ENCODE peak calls at places on chromosomes 4 and X, in ten cellular contexts. One of them, this sample, is unnamed.

GRCh38 chrX:87468941-87469340 is 48.7 kb upstream of the KLHL4 start:
- DNase-seq in transverse colon: no peak
- DNase-seq in Caco-2: no peak
- DNase-seq in A549: no peak
- DNase-seq in mammary epithelial cell: no peak
- DNase-seq in left lung: no peak
- DNase-seq in MM.1S: no peak
- DNase-seq in IMR-90: no peak
- DNase-seq in tibial nerve: no peak
- DNase-seq in gastrocnemius medialis: no peak
- DNase-seq in this sample: no peak

GRCh38 chr4:153497988-153498967 is 32.1 kb downstream of the TMEM131L start:
- DNase-seq in transverse colon: no peak
- DNase-seq in MM.1S: no peak
- DNase-seq in IMR-90: peak; percentile 86
- DNase-seq in Caco-2: no peak
- DNase-seq in mammary epithelial cell: no peak
- DNase-seq in tibial nerve: no peak
- DNase-seq in A549: no peak
- DNase-seq in left lung: no peak
- DNase-seq in gastrocnemius medialis: no peak
- DNase-seq in this sample: no peak

GRCh38 chr4:98963538-98964433 is 31.7 kb upstream of the METAP1 start:
- DNase-seq in mammary epithelial cell: peak; percentile 88
- DNase-seq in transverse colon: no peak
- DNase-seq in left lung: no peak
- DNase-seq in MM.1S: no peak
- DNase-seq in gastrocnemius medialis: no peak
- DNase-seq in A549: no peak
- DNase-seq in IMR-90: no peak
- DNase-seq in Caco-2: no peak
- DNase-seq in tibial nerve: no peak
- DNase-seq in this sample: no peak

GRCh38 chr4:83639849-83640493 is 104.1 kb downstream of the GPAT3 start:
- DNase-seq in A549: peak; percentile 46
- DNase-seq in MM.1S: peak; percentile 69
- DNase-seq in IMR-90: peak; percentile 80
- DNase-seq in mammary epithelial cell: peak; percentile 64
- DNase-seq in transverse colon: peak; percentile 53
- DNase-seq in gastrocnemius medialis: peak; percentile 23
- DNase-seq in left lung: no peak
- DNase-seq in Caco-2: peak; percentile 53
- DNase-seq in tibial nerve: peak; percentile 91
- DNase-seq in this sample: peak; percentile 49

GRCh38 chrX:44428989-44429627 is 85.6 kb upstream of the EFHC2 start:
- DNase-seq in transverse colon: no peak
- DNase-seq in tibial nerve: no peak
- DNase-seq in gastrocnemius medialis: no peak
- DNase-seq in Caco-2: peak; percentile 43
- DNase-seq in IMR-90: no peak
- DNase-seq in A549: peak; percentile 23
- DNase-seq in MM.1S: no peak
- DNase-seq in mammary epithelial cell: peak; percentile 14
- DNase-seq in left lung: no peak
- DNase-seq in this sample: no peak

GRCh38 chr4:23441670-23442069 is 448.2 kb downstream of the PPARGC1A start:
- DNase-seq in mammary epithelial cell: no peak
- DNase-seq in gastrocnemius medialis: no peak
- DNase-seq in transverse colon: no peak
- DNase-seq in IMR-90: no peak
- DNase-seq in tibial nerve: no peak
- DNase-seq in MM.1S: no peak
- DNase-seq in A549: no peak
- DNase-seq in Caco-2: no peak
- DNase-seq in left lung: no peak
- DNase-seq in this sample: no peak

GRCh38 chrX:24619647-24620046 is 27.5 kb downstream of the PCYT1B start:
- DNase-seq in tibial nerve: peak; percentile 4
- DNase-seq in MM.1S: no peak
- DNase-seq in Caco-2: no peak
- DNase-seq in mammary epithelial cell: peak; percentile 54
- DNase-seq in IMR-90: peak; percentile 38
- DNase-seq in A549: no peak
- DNase-seq in left lung: no peak
- DNase-seq in gastrocnemius medialis: no peak
- DNase-seq in transverse colon: no peak
- DNase-seq in this sample: peak; percentile 51

GRCh38 chr4:7944568-7945220 is 5.0 kb upstream of the AFAP1 start:
- DNase-seq in Caco-2: no peak
- DNase-seq in IMR-90: peak; percentile 54
- DNase-seq in left lung: no peak
- DNase-seq in tibial nerve: no peak
- DNase-seq in mammary epithelial cell: no peak
- DNase-seq in transverse colon: no peak
- DNase-seq in MM.1S: no peak
- DNase-seq in A549: no peak
- DNase-seq in gastrocnemius medialis: no peak
- DNase-seq in this sample: no peak

GRCh38 chr4:144565558-144566195 is 80.3 kb upstream of the HHIP start:
- DNase-seq in transverse colon: no peak
- DNase-seq in MM.1S: no peak
- DNase-seq in left lung: no peak
- DNase-seq in mammary epithelial cell: no peak
- DNase-seq in gastrocnemius medialis: no peak
- DNase-seq in IMR-90: peak; percentile 76
- DNase-seq in Caco-2: no peak
- DNase-seq in tibial nerve: no peak
- DNase-seq in A549: no peak
- DNase-seq in this sample: no peak

GRCh38 chr4:144557404-144557803 is 88.6 kb upstream of the HHIP start:
- DNase-seq in mammary epithelial cell: no peak
- DNase-seq in MM.1S: no peak
- DNase-seq in left lung: no peak
- DNase-seq in transverse colon: no peak
- DNase-seq in tibial nerve: no peak
- DNase-seq in IMR-90: peak; percentile 16
- DNase-seq in Caco-2: no peak
- DNase-seq in gastrocnemius medialis: no peak
- DNase-seq in A549: no peak
- DNase-seq in this sample: no peak

GRCh38 chr4:144564358-144564757 is 81.6 kb upstream of the HHIP start:
- DNase-seq in A549: no peak
- DNase-seq in mammary epithelial cell: no peak
- DNase-seq in transverse colon: no peak
- DNase-seq in tibial nerve: no peak
- DNase-seq in MM.1S: no peak
- DNase-seq in Caco-2: no peak
- DNase-seq in left lung: no peak
- DNase-seq in gastrocnemius medialis: no peak
- DNase-seq in IMR-90: no peak
- DNase-seq in this sample: no peak

GRCh38 chr4:144556636-144557035 is 89.3 kb upstream of the HHIP start:
- DNase-seq in MM.1S: no peak
- DNase-seq in left lung: no peak
- DNase-seq in transverse colon: no peak
- DNase-seq in Caco-2: no peak
- DNase-seq in A549: no peak
- DNase-seq in IMR-90: no peak
- DNase-seq in tibial nerve: no peak
- DNase-seq in mammary epithelial cell: no peak
- DNase-seq in gastrocnemius medialis: no peak
- DNase-seq in this sample: no peak

DNA sequence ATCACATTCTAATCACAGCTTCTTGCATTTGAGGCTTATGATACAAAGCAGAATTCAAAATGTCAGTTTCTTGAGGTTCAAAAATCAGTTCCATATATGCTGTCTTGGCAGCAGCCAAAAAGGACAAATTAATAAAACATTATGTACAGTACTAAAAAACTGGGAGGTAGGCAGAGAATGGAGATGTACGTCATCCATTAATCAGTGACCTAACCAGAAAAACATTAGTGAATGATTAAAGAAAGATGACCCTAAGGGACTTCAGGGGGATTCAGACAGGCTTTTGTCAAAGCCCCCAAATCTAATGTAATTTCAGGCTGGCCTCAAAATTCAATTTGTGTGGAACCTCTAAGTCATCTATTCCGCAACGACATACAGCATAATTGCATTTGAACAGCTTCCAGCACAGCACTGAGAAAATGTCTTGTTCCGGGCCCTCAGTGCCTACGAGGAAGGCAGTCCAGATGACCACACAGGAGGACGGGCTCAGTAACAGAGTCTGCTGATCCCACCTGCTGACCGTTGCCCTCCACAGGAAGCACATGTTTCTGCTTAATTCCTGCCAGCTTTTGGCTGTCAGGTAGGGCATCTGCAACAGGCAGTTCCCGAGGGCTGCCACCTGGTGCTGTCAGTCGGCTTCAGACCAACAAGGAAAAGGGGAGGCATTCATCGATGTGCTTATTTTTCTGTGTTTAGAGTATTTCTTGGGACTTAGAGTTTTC is 83.8 kb upstream of the HHIP start:
- DNase-seq in Caco-2: no peak
- DNase-seq in IMR-90: no peak
- DNase-seq in mammary epithelial cell: no peak
- DNase-seq in left lung: no peak
- DNase-seq in tibial nerve: no peak
- DNase-seq in gastrocnemius medialis: no peak
- DNase-seq in MM.1S: no peak
- DNase-seq in A549: no peak
- DNase-seq in transverse colon: no peak
- DNase-seq in this sample: no peak
- TF ChIP-seq CTCF in Caco-2: no peak
- TF ChIP-seq CTCF in IMR-90: no peak
- TF ChIP-seq CTCF in mammary epithelial cell: peak; percentile 16
- TF ChIP-seq CTCF in left lung: no peak
- TF ChIP-seq CTCF in tibial nerve: no peak
- TF ChIP-seq CTCF in gastrocnemius medialis: no peak
- TF ChIP-seq CTCF in MM.1S: no peak
- TF ChIP-seq CTCF in A549: no peak
- TF ChIP-seq CTCF in transverse colon: no peak
- TF ChIP-seq CTCF in this sample: no peak

GRCh38 chr4:148061795-148062194 is 329.9 kb downstream of the ARHGAP10 start:
- DNase-seq in gastrocnemius medialis: no peak
- DNase-seq in mammary epithelial cell: no peak
- DNase-seq in tibial nerve: no peak
- DNase-seq in Caco-2: no peak
- DNase-seq in MM.1S: no peak
- DNase-seq in A549: no peak
- DNase-seq in left lung: no peak
- DNase-seq in IMR-90: no peak
- DNase-seq in transverse colon: no peak
- DNase-seq in this sample: no peak
- H3K4me1 ChIP-seq in gastrocnemius medialis: peaks cover 66% of the 10 kb centered on the region
- H3K4me1 ChIP-seq in mammary epithelial cell: peaks cover under 1% of the 10 kb centered on the region
- H3K4me1 ChIP-seq in tibial nerve: no peaks in the 10 kb centered on the region
- H3K4me1 ChIP-seq in Caco-2: no peaks in the 10 kb centered on the region
- H3K4me1 ChIP-seq in MM.1S: peaks cover 4% of the 10 kb centered on the region
- H3K4me1 ChIP-seq in A549: no peaks in the 10 kb centered on the region
- H3K4me1 ChIP-seq in left lung: peaks cover 5% of the 10 kb centered on the region
- H3K4me1 ChIP-seq in IMR-90: peaks cover 4% of the 10 kb centered on the region
- H3K4me1 ChIP-seq in transverse colon: peaks cover 6% of the 10 kb centered on the region
- H3K4me1 ChIP-seq in this sample: no peaks in the 10 kb centered on the region

GRCh38 chr4:66045913-66046312 is 375.6 kb upstream of the EPHA5 start:
- DNase-seq in A549: no peak
- DNase-seq in IMR-90: no peak
- DNase-seq in gastrocnemius medialis: no peak
- DNase-seq in Caco-2: no peak
- DNase-seq in transverse colon: no peak
- DNase-seq in tibial nerve: no peak
- DNase-seq in MM.1S: no peak
- DNase-seq in left lung: no peak
- DNase-seq in mammary epithelial cell: no peak
- DNase-seq in this sample: no peak
- TF ChIP-seq CTCF in A549: no peak
- TF ChIP-seq CTCF in IMR-90: no peak
- TF ChIP-seq CTCF in gastrocnemius medialis: no peak
- TF ChIP-seq CTCF in Caco-2: no peak
- TF ChIP-seq CTCF in transverse colon: no peak
- TF ChIP-seq CTCF in tibial nerve: no peak
- TF ChIP-seq CTCF in MM.1S: no peak
- TF ChIP-seq CTCF in left lung: no peak
- TF ChIP-seq CTCF in mammary epithelial cell: no peak
- TF ChIP-seq CTCF in this sample: no peak

GRCh38 chrX:118727686-118728339 is 407 bp downstream of the IL13RA1 start:
- DNase-seq in gastrocnemius medialis: no peak
- DNase-seq in tibial nerve: no peak
- DNase-seq in Caco-2: peak; percentile 54
- DNase-seq in mammary epithelial cell: peak; percentile 18
- DNase-seq in MM.1S: no peak
- DNase-seq in transverse colon: peak; percentile 46
- DNase-seq in IMR-90: peak; percentile 10
- DNase-seq in A549: no peak
- DNase-seq in left lung: peak; percentile 84
- DNase-seq in this sample: peak; percentile 54

GRCh38 chrX:118730500-118731247 is 3.3 kb downstream of the IL13RA1 start:
- DNase-seq in transverse colon: no peak
- DNase-seq in Caco-2: no peak
- DNase-seq in A549: no peak
- DNase-seq in left lung: no peak
- DNase-seq in IMR-90: peak; percentile 85
- DNase-seq in mammary epithelial cell: peak; percentile 58
- DNase-seq in MM.1S: no peak
- DNase-seq in gastrocnemius medialis: no peak
- DNase-seq in tibial nerve: no peak
- DNase-seq in this sample: no peak

GRCh38 chrX:118724775-118725174 is 2.6 kb upstream of the IL13RA1 start:
- DNase-seq in IMR-90: peak; percentile 56
- DNase-seq in left lung: no peak
- DNase-seq in A549: peak; percentile 15
- DNase-seq in gastrocnemius medialis: no peak
- DNase-seq in tibial nerve: no peak
- DNase-seq in transverse colon: no peak
- DNase-seq in MM.1S: no peak
- DNase-seq in Caco-2: no peak
- DNase-seq in mammary epithelial cell: no peak
- DNase-seq in this sample: no peak

GRCh38 chrX:118726887-118727685 is at the start of gene IL13RA1:
- DNase-seq in left lung: peak; percentile 93
- DNase-seq in gastrocnemius medialis: peak; percentile 46
- DNase-seq in mammary epithelial cell: peak; percentile 84
- DNase-seq in Caco-2: peak; percentile 82
- DNase-seq in A549: peak; percentile 74
- DNase-seq in transverse colon: peak; percentile 85
- DNase-seq in tibial nerve: peak; percentile 58
- DNase-seq in IMR-90: peak; percentile 76
- DNase-seq in MM.1S: peak; percentile 55
- DNase-seq in this sample: peak; percentile 88

GRCh38 chrX:118729043-118729652 is 1.7 kb downstream of the IL13RA1 start:
- DNase-seq in gastrocnemius medialis: no peak
- DNase-seq in transverse colon: no peak
- DNase-seq in Caco-2: no peak
- DNase-seq in A549: no peak
- DNase-seq in mammary epithelial cell: no peak
- DNase-seq in left lung: no peak
- DNase-seq in IMR-90: no peak
- DNase-seq in tibial nerve: no peak
- DNase-seq in MM.1S: no peak
- DNase-seq in this sample: peak; percentile 16
- H3K4me1 ChIP-seq in gastrocnemius medialis: peaks cover 15% of the 10 kb centered on the region
- H3K4me1 ChIP-seq in transverse colon: peaks cover 7% of the 10 kb centered on the region
- H3K4me1 ChIP-seq in Caco-2: peaks cover 14% of the 10 kb centered on the region
- H3K4me1 ChIP-seq in A549: peaks cover 49% of the 10 kb centered on the region
- H3K4me1 ChIP-seq in mammary epithelial cell: peaks cover 19% of the 10 kb centered on the region
- H3K4me1 ChIP-seq in left lung: peaks cover 58% of the 10 kb centered on the region
- H3K4me1 ChIP-seq in IMR-90: peaks cover 9% of the 10 kb centered on the region
- H3K4me1 ChIP-seq in tibial nerve: peaks cover 4% of the 10 kb centered on the region
- H3K4me1 ChIP-seq in MM.1S: no peaks in the 10 kb centered on the region
- H3K4me1 ChIP-seq in this sample: peaks cover 26% of the 10 kb centered on the region